ENCODE peak calls at places on chromosomes 4 and X, in four cellular contexts. One of them, this sample, is unnamed.

GRCh38 chrX:76253432-76253831 is 80.6 kb downstream of the PBDC1 start:
- DNase-seq in D721Med: no peak
- DNase-seq in tibial nerve: peak; percentile 9
- DNase-seq in fibroblast of mammary gland: peak; percentile 46
- DNase-seq in this sample: peak; percentile 20

GRCh38 chrX:153900806-153901752 is 3.4 kb upstream of the AVPR2 start:
- DNase-seq in fibroblast of mammary gland: peak; percentile 73
- DNase-seq in D721Med: no peak
- DNase-seq in tibial nerve: peak; percentile 28
- DNase-seq in this sample: peak; percentile 74

GRCh38 chrX:133676344-133677122 is 261.2 kb upstream of the GPC4 start:
- DNase-seq in tibial nerve: no peak
- DNase-seq in D721Med: no peak
- DNase-seq in fibroblast of mammary gland: no peak
- DNase-seq in this sample: no peak

GRCh38 chr4:14888790-14889189 is 113.5 kb upstream of the CPEB2 start:
- DNase-seq in fibroblast of mammary gland: peak; percentile 51
- DNase-seq in D721Med: no peak
- DNase-seq in tibial nerve: no peak
- DNase-seq in this sample: no peak

GRCh38 chrX:17656035-17656418 is 81.3 kb upstream of the SCML1 start:
- DNase-seq in fibroblast of mammary gland: no peak
- DNase-seq in D721Med: no peak
- DNase-seq in tibial nerve: no peak
- DNase-seq in this sample: no peak

GRCh38 chrX:111088628-111089027 is 7.4 kb upstream of the PAK3 start:
- DNase-seq in D721Med: no peak
- DNase-seq in tibial nerve: no peak
- DNase-seq in fibroblast of mammary gland: no peak
- DNase-seq in this sample: no peak

GRCh38 chrX:97389761-97390192 is 506.1 kb downstream of the RPA4 start:
- DNase-seq in D721Med: no peak
- DNase-seq in tibial nerve: no peak
- DNase-seq in fibroblast of mammary gland: peak; percentile 88
- DNase-seq in this sample: no peak

GRCh38 chr4:106541253-106541652 is 172.7 kb upstream of the GIMD1 start:
- DNase-seq in fibroblast of mammary gland: peak; percentile 60
- DNase-seq in D721Med: no peak
- DNase-seq in tibial nerve: no peak
- DNase-seq in this sample: no peak

GRCh38 chr4:38026138-38026740 is 66.0 kb downstream of the PTTG2 start:
- DNase-seq in D721Med: no peak
- DNase-seq in fibroblast of mammary gland: no peak
- DNase-seq in tibial nerve: no peak
- DNase-seq in this sample: peak; percentile 40

GRCh38 chr4:8778760-8779159 is 92.9 kb downstream of the HMX1 start:
- DNase-seq in tibial nerve: no peak
- DNase-seq in fibroblast of mammary gland: no peak
- DNase-seq in D721Med: no peak
- DNase-seq in this sample: no peak

GRCh38 chrX:106906361-106906760 is 3.2 kb upstream of the RIPPLY1 start:
- DNase-seq in tibial nerve: no peak
- DNase-seq in fibroblast of mammary gland: no peak
- DNase-seq in D721Med: no peak
- DNase-seq in this sample: no peak

DNA sequence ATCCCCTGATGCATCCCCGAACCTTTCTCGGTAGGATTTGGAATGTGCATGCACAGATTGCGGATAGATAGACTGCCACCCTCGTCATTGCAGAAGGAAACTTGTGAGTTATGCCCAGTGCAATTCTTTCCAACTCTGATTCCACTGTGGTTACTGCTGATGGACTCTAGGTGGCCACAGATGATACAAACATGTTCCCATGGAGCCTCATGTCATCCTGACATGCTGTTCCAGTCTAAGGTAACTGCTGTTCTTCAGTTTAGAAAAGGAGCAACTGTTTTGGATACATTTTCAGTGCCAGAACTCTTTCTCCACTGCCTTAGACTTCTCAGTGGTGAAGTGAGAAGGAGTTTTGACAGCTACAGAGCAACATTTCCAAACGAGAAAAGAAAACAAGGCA is 9.0 kb upstream of the VCX3B start:
- DNase-seq in fibroblast of mammary gland: no peak
- DNase-seq in D721Med: no peak
- DNase-seq in tibial nerve: no peak
- DNase-seq in this sample: no peak
- TF ChIP-seq CTCF in fibroblast of mammary gland: no peak
- TF ChIP-seq CTCF in D721Med: no peak
- TF ChIP-seq CTCF in tibial nerve: no peak
- TF ChIP-seq CTCF in this sample: no peak

DNA sequence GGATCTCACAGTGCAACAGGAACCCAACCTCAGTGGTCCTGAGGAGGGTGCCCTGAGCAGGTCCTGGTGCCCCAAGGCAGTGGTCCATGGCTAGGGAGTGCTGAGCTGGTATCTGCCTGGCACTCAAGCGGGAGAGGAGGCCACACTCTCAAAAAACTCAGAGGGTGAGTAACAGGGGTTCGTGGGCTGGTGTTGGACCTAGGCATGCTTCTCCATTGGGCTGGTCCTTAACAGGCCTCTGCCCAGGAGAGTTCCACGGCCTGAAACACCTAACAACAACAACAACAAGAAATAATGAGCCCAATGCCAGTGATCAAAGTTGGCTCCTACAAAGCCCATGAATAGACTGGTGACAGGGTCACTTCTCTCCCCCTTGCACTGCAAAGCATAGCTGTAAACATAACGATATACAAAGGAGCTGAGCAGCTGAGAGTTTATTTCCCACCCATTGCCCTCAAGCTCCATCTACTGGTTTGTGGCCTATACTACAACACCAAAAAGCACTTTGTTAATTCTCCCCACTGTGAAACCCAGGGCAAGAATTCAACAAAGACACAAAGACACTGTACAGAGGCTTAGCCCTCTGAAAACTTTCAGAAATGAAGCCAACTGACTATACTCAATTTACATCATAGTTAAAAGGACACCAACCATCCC is 736.2 kb upstream of the ADGRL3 start:
- DNase-seq in tibial nerve: no peak
- DNase-seq in fibroblast of mammary gland: no peak
- DNase-seq in D721Med: no peak
- DNase-seq in this sample: no peak
- TF ChIP-seq CTCF in tibial nerve: no peak
- TF ChIP-seq CTCF in fibroblast of mammary gland: no peak
- TF ChIP-seq CTCF in D721Med: peak; percentile 33
- TF ChIP-seq CTCF in this sample: no peak

GRCh38 chr4:128782076-128782715 is 27.3 kb upstream of the JADE1 start:
- DNase-seq in fibroblast of mammary gland: no peak
- DNase-seq in D721Med: no peak
- DNase-seq in tibial nerve: peak; percentile 42
- DNase-seq in this sample: peak; percentile 21
- TF ChIP-seq CTCF in fibroblast of mammary gland: no peak
- TF ChIP-seq CTCF in D721Med: peak; percentile 48
- TF ChIP-seq CTCF in tibial nerve: no peak
- TF ChIP-seq CTCF in this sample: no peak

GRCh38 chr4:151408630-151409469 is at the start of gene FHIP1A:
- DNase-seq in D721Med: peak; percentile 65
- DNase-seq in tibial nerve: peak; percentile 41
- DNase-seq in fibroblast of mammary gland: peak; percentile 59
- DNase-seq in this sample: peak; percentile 78
- TF ChIP-seq CTCF in D721Med: no peak
- TF ChIP-seq CTCF in tibial nerve: peak; percentile 24
- TF ChIP-seq CTCF in fibroblast of mammary gland: no peak
- TF ChIP-seq CTCF in this sample: no peak

This sample was measured in uterus.